ENCODE peak calls at places on chromosomes 3 and 15, in seven cellular contexts. U is hepatocyte; C is right cardiac atrium; I is ovary; O is naive thymus-derived CD4-positive, alpha-beta T cell; Q is lung; J is dorsolateral prefrontal cortex. K is an unnamed sample.

GRCh38 chr15:98083203-98083910 is 122.9 kb downstream of the ARRDC4 start:
- DNase-seq in U (no peak), C (no peak), I (no peak), O (no peak), Q (no peak), J (no peak), K (no peak)

GRCh38 chr3:37257581-37257980 is 83.2 kb upstream of the LRRFIP2 start:
- DNase-seq in U (no peak), C (no peak), I (no peak), O (no peak), Q (no peak), J (no peak), K (no peak)

GRCh38 chr3:178059836-178060235 is 476.4 kb upstream of the KCNMB2 start:
- DNase-seq in U (no peak), C (no peak), I (no peak), O (no peak), Q (no peak), J (no peak), K (no peak)

GRCh38 chr3:127396473-127396872 is 108.6 kb upstream of the PRR20G start:
- DNase-seq in U (no peak), C (no peak), I (no peak), O (no peak), Q (no peak), J (peak), K (no peak)

GRCh38 chr3:87298111-87298718 is 21.8 kb upstream of the POU1F1 start:
- DNase-seq in U (peak), C (no peak), I (no peak), O (no peak), Q (no peak), J (no peak), K (no peak)

GRCh38 chr3:107962946-107963345 is 127.9 kb downstream of the CD47 start:
- DNase-seq in U (peak), C (no peak), I (no peak), O (no peak), Q (no peak), J (no peak), K (no peak)

GRCh38 chr3:134357261-134357913 is 16.9 kb downstream of the AMOTL2 start:
- DNase-seq in U (no peak), C (no peak), I (no peak), O (no peak), Q (no peak), J (no peak), K (no peak)

GRCh38 chr3:44648564-44649229 is at the start of gene ZNF35:
- DNase-seq in U (peak), C (peak), I (peak), O (peak), Q (peak), J (peak), K (peak)

GRCh38 chr3:41836360-41837134 is 125.4 kb downstream of the ULK4 start:
- DNase-seq in U (peak), C (no peak), I (no peak), O (no peak), Q (no peak), J (no peak), K (peak)

GRCh38 chr15:45253330-45253729 is 1.3 kb downstream of the SLC28A2 start:
- DNase-seq in U (no peak), C (no peak), I (no peak), O (no peak), Q (no peak), J (no peak), K (no peak)

GRCh38 chr3:177333535-177334495 is 136.5 kb upstream of the TBL1XR1 start:
- DNase-seq in U (no peak), C (peak), I (peak), O (no peak), Q (peak), J (no peak), K (no peak)

GRCh38 chr15:80695911-80696651 is 971 bp downstream of the ABHD17C start:
- DNase-seq in U (peak), C (peak), I (no peak), O (no peak), Q (peak), J (no peak), K (no peak)

GRCh38 chr15:101579766-101580165 is 72.4 kb downstream of the TM2D3 start:
- DNase-seq in U (no peak), C (no peak), I (no peak), O (no peak), Q (no peak), J (no peak), K (no peak)

GRCh38 chr15:61050844-61051569 is 178.1 kb downstream of the RORA start:
- DNase-seq in U (no peak), C (no peak), I (no peak), O (no peak), Q (no peak), J (no peak), K (no peak)

GRCh38 chr15:45371546-45371945 is 6.8 kb downstream of the GATM start:
- DNase-seq in U (no peak), C (no peak), I (no peak), O (no peak), Q (no peak), J (no peak), K (no peak)

GRCh38 chr15:44675911-44676310 is 12.4 kb upstream of the SPG11 start:
- DNase-seq in U (no peak), C (no peak), I (no peak), O (no peak), Q (no peak), J (no peak), K (no peak)

GRCh38 chr3:105537371-105538075 is 170.8 kb downstream of the ALCAM start:
- DNase-seq in U (no peak), C (no peak), I (no peak), O (no peak), Q (no peak), J (no peak), K (no peak)

GRCh38 chr15:33279613-33280205 is 31.1 kb upstream of the RYR3 start:
- DNase-seq in U (no peak), C (no peak), I (no peak), O (no peak), Q (no peak), J (no peak), K (peak)

GRCh38 chr3:101279765-101280385 is 40.5 kb downstream of the IMPG2 start:
- DNase-seq in U (no peak), C (no peak), I (no peak), O (no peak), Q (no peak), J (no peak), K (no peak)

GRCh38 chr3:177340243-177340830 is 143.1 kb upstream of the TBL1XR1 start:
- DNase-seq in U (no peak), C (no peak), I (no peak), O (no peak), Q (no peak), J (no peak), K (no peak)

GRCh38 chr3:171129827-171130226 is 103.3 kb upstream of the SLC2A2 start:
- DNase-seq in U (no peak), C (no peak), I (no peak), O (no peak), Q (no peak), J (no peak), K (no peak)

GRCh38 chr3:132343018-132343612 is 25.9 kb downstream of the ACP3 start:
- DNase-seq in U (peak), C (no peak), I (peak), O (no peak), Q (peak), J (peak), K (no peak)

GRCh38 chr15:66004618-66005262 is 135.4 kb downstream of the RAB11A start:
- DNase-seq in U (peak), C (no peak), I (no peak), O (peak), Q (no peak), J (no peak), K (no peak)

GRCh38 chr3:72265250-72265649 is 480.3 kb upstream of the PROK2 start:
- DNase-seq in U (no peak), C (no peak), I (no peak), O (no peak), Q (no peak), J (no peak), K (no peak)

GRCh38 chr15:48084759-48085420 is 35.9 kb upstream of the SLC24A5 start:
- DNase-seq in U (peak), C (no peak), I (no peak), O (no peak), Q (no peak), J (no peak), K (no peak)

GRCh38 chr3:189300345-189300744 is 128.6 kb downstream of the TPRG1 start:
- DNase-seq in U (no peak), C (no peak), I (no peak), O (no peak), Q (no peak), J (no peak), K (no peak)

GRCh38 chr3:48623851-48624547 is 2.4 kb upstream of the TMEM89 start:
- DNase-seq in U (no peak), C (no peak), I (no peak), O (no peak), Q (no peak), J (no peak), K (no peak)

GRCh38 chr3:157438371-157438735 is 1.7 kb downstream of the PTX3 start:
- DNase-seq in U (no peak), C (no peak), I (no peak), O (no peak), Q (no peak), J (peak), K (no peak)

GRCh38 chr15:68154923-68155559 is 50.1 kb downstream of the CALML4 start:
- DNase-seq in U (peak), C (peak), I (peak), O (no peak), Q (no peak), J (peak), K (no peak)

GRCh38 chr15:39595621-39596221 is 14.8 kb downstream of the THBS1 start:
- DNase-seq in U (no peak), C (no peak), I (no peak), O (no peak), Q (no peak), J (no peak), K (no peak)

GRCh38 chr3:187230011-187230410 is 32.7 kb downstream of the RTP1 start:
- DNase-seq in U (no peak), C (no peak), I (no peak), O (no peak), Q (no peak), J (no peak), K (no peak)

GRCh38 chr3:143358155-143358792 is 238.7 kb downstream of the CHST2 start:
- DNase-seq in U (no peak), C (no peak), I (no peak), O (no peak), Q (no peak), J (no peak), K (no peak)

GRCh38 chr3:73623996-73624362 is 762 bp downstream of the PDZRN3 start:
- DNase-seq in U (peak), C (peak), I (peak), O (no peak), Q (no peak), J (peak), K (no peak)

GRCh38 chr3:78076379-78076778 is 1036.5 kb downstream of the ROBO2 start:
- DNase-seq in U (no peak), C (no peak), I (no peak), O (no peak), Q (no peak), J (no peak), K (no peak)

GRCh38 chr15:35206060-35206675 is 121.1 kb upstream of the NANOGP8 start:
- DNase-seq in U (peak), C (no peak), I (no peak), O (no peak), Q (no peak), J (no peak), K (no peak)

GRCh38 chr3:127395663-127396320 is 107.9 kb upstream of the PRR20G start:
- DNase-seq in U (no peak), C (no peak), I (no peak), O (peak), Q (no peak), J (peak), K (no peak)

GRCh38 chr3:8201011-8201410 is 300.6 kb upstream of the LMCD1 start:
- DNase-seq in U (no peak), C (no peak), I (no peak), O (no peak), Q (no peak), J (no peak), K (no peak)

GRCh38 chr15:40287968-40288367 is 5.1 kb upstream of the ANKRD63 start:
- DNase-seq in U (no peak), C (no peak), I (no peak), O (no peak), Q (no peak), J (no peak), K (no peak)

GRCh38 chr3:98172621-98173020 is 6.1 kb downstream of the OR5H15 start:
- DNase-seq in U (no peak), C (no peak), I (no peak), O (no peak), Q (no peak), J (no peak), K (no peak)

GRCh38 chr15:90340345-90340744 is 11.7 kb upstream of the ZNF774 start:
- DNase-seq in U (peak), C (no peak), I (no peak), O (no peak), Q (no peak), J (no peak), K (no peak)

GRCh38 chr15:69303337-69304175 is 4.8 kb downstream of the PAQR5 start:
- DNase-seq in U (no peak), C (no peak), I (no peak), O (no peak), Q (no peak), J (no peak), K (no peak)

GRCh38 chr15:69307939-69308338 is 9.2 kb downstream of the PAQR5 start:
- DNase-seq in U (no peak), C (no peak), I (no peak), O (no peak), Q (no peak), J (no peak), K (no peak)

GRCh38 chr15:69304176-69304533 is 5.4 kb downstream of the PAQR5 start:
- DNase-seq in U (peak), C (no peak), I (no peak), O (no peak), Q (no peak), J (no peak), K (peak)

GRCh38 chr15:69305204-69305931 is 6.7 kb downstream of the PAQR5 start:
- DNase-seq in U (peak), C (peak), I (no peak), O (no peak), Q (no peak), J (no peak), K (no peak)

DNA sequence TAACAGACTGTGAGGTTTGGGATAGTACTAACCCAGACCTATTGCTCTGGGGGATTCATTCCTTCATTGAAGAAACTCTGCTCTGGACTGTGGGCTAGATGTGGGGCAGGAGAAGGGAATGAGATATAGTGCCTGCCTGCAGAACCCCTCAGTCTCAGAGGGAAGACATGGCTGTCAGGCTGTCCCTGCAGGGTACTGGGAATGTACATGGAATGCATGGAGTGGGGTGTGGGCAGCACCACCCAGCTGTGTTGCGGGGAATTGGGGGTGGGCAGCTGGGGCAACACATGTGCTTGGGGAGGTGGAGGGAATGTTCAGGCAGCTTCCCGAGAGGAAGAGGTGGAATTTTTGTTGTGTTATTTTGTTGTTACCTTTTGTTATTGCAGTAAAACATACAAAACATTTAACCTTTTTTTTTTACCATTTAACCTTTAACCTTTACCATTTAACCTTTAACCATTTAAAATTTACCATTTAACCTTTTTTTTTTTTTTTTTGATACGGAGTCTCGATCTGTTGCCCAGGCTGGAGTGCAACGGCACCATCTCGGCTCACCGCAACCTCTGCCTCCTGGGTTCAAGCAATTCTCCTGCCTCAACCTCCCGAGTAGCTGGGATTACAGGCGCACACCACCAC is 7.3 kb downstream of the PAQR5 start:
- DNase-seq in U (no peak), C (no peak), I (no peak), O (no peak), Q (no peak), J (no peak), K (no peak)
- H3K27ac ChIP-seq in U (peak), C (no peak), I (no peak), O (no peak), Q (peak), J (no peak), K (peak)

DNA sequence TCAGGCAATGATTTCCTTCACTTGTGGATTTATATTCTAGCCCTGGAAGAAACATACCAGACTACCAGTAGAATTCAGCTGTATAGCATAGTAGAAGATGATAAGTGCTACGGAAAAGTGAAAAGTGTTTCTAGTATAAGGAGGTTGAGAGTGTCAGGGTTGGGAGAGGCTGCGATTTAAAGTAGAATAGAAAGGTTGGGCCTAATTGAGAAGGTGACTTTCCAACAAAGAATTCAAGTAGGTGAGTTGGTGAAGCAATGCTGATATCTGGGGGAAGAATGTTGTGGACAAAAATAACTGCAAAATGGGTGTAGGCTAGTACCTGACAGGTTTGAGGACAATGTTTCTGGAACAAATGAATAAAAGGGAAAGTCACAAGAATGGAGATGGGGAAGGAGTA is 22.6 kb downstream of the TMEM207 start:
- DNase-seq in U (no peak), C (no peak), I (no peak), O (no peak), Q (no peak), J (no peak), K (no peak)
- H3K27ac ChIP-seq in U (no peak), C (no peak), I (no peak), O (no peak), Q (no peak), J (no peak), K (peak)

DNA sequence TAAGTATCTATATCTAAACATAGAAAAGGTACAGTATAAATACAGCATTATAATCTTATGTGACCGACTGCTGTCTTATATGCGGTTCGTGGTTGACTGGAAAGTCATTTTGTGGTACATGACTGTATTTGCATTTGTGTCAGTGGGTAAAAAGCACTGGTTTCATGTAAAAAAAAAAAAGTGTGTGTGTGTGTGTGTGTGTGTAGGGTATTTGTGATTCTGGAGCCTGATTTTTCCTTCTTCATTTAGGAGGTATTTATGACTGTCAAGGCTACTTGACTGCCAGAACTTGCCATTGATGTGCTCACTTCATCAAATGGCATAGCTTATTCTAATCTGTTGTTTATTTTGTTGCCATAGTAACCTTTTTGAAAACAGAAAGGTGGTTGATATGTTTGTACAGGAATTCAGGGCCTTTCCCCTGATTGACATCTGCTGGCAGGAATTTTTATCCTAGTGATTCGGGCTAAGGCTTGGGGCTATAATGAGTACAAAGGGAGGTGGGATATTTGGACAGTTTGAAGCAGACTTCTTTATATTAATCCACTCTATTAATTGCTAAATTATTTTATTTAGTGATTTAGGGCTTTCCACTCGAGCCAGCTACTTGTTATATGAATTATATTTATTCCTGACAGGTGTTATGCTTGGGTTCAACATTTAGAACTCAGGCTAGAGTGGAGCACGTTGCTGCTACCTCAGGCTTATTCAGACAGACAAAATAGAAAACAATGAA is 63.4 kb downstream of the AKAP13 start:
- DNase-seq in U (peak), C (no peak), I (no peak), O (no peak), Q (no peak), J (no peak), K (peak)
- H3K27ac ChIP-seq in U (peak), C (no peak), I (no peak), O (no peak), Q (no peak), J (no peak), K (peak)

DNA sequence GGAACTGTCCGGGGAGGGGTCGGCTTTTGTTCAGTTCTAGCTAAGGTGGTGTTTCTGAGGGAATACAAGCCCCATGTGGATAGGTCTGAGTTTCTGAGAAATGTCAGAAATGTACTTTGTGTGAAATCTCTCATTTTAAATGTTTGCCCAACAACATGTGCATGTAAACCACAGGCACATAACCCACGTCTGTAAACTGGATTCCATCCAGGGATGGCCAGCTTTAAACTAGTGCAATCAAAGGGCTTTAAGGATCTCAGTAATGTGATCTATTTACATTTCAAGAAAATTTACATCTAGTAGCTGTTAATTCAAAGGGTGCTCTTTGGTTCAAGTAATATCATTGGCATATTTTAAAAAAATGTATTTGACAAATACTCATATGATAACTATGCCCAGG is 52.0 kb downstream of the POLR2M start:
- DNase-seq in U (no peak), C (no peak), I (no peak), O (no peak), Q (no peak), J (no peak), K (no peak)
- H3K27ac ChIP-seq in U (no peak), C (no peak), I (no peak), O (no peak), Q (no peak), J (no peak), K (no peak)

GRCh38 chr3:58161435-58162398 is 49.1 kb downstream of the DNASE1L3 start:
- DNase-seq in U (peak), C (peak), I (peak), O (no peak), Q (peak), J (no peak), K (peak)

GRCh38 chr3:58163234-58163633 is 47.5 kb downstream of the DNASE1L3 start:
- DNase-seq in U (no peak), C (peak), I (peak), O (no peak), Q (peak), J (no peak), K (no peak)

GRCh38 chr3:58167431-58168351 is 43.1 kb downstream of the DNASE1L3 start:
- DNase-seq in U (peak), C (peak), I (peak), O (peak), Q (peak), J (peak), K (no peak)

GRCh38 chr3:58164916-58165821 is 45.6 kb downstream of the DNASE1L3 start:
- DNase-seq in U (no peak), C (no peak), I (peak), O (no peak), Q (no peak), J (no peak), K (no peak)

GRCh38 chr3:58164199-58164879 is 46.4 kb downstream of the DNASE1L3 start:
- DNase-seq in U (no peak), C (peak), I (peak), O (no peak), Q (peak), J (no peak), K (no peak)
- H3K27ac ChIP-seq in U (peak), C (peak), I (no peak), O (no peak), Q (peak), J (no peak), K (peak)

K was measured in epithelial cell of prostate.